ENCODE peak calls at places on chromosomes 7 and 10, in six cellular contexts. One of them, this sample, is unnamed.

GRCh38 chr10:114431414-114431767 is 27.1 kb upstream of the AFAP1L2 start:
- DNase-seq in epithelial cell of esophagus: peak; percentile 55
- DNase-seq in NCI-H82: no peak
- DNase-seq in GM10248: no peak
- DNase-seq in lung microvascular endothelial cell: no peak
- DNase-seq in NCI-H1436: no peak
- DNase-seq in this sample: peak; percentile 30

GRCh38 chr10:95273393-95274312 is 17.1 kb downstream of the PDLIM1 start:
- DNase-seq in epithelial cell of esophagus: peak; percentile 87
- DNase-seq in NCI-H82: no peak
- DNase-seq in GM10248: no peak
- DNase-seq in lung microvascular endothelial cell: peak; percentile 92
- DNase-seq in NCI-H1436: no peak
- DNase-seq in this sample: peak; percentile 82

GRCh38 chr7:93228302-93228701 is 2.0 kb upstream of the HEPACAM2 start:
- DNase-seq in epithelial cell of esophagus: peak; percentile 76
- DNase-seq in NCI-H82: peak; percentile 86
- DNase-seq in GM10248: peak; percentile 41
- DNase-seq in lung microvascular endothelial cell: peak; percentile 78
- DNase-seq in NCI-H1436: peak; percentile 68
- DNase-seq in this sample: peak; percentile 62

GRCh38 chr10:117860135-117860534 is 186.6 kb downstream of the RAB11FIP2 start:
- DNase-seq in epithelial cell of esophagus: peak; percentile 85
- DNase-seq in NCI-H82: no peak
- DNase-seq in GM10248: no peak
- DNase-seq in lung microvascular endothelial cell: no peak
- DNase-seq in NCI-H1436: no peak
- DNase-seq in this sample: peak; percentile 21

GRCh38 chr7:31885160-31885559 is 185.0 kb downstream of the PDE1C start:
- DNase-seq in epithelial cell of esophagus: no peak
- DNase-seq in NCI-H82: no peak
- DNase-seq in GM10248: no peak
- DNase-seq in lung microvascular endothelial cell: no peak
- DNase-seq in NCI-H1436: no peak
- DNase-seq in this sample: no peak

GRCh38 chr10:110762109-110762848 is 109.4 kb upstream of the PDCD4 start:
- DNase-seq in epithelial cell of esophagus: no peak
- DNase-seq in NCI-H82: peak; percentile 10
- DNase-seq in GM10248: no peak
- DNase-seq in lung microvascular endothelial cell: no peak
- DNase-seq in NCI-H1436: peak; percentile 94
- DNase-seq in this sample: no peak

GRCh38 chr7:44114586-44115310 is 8.6 kb downstream of the POLD2 start:
- DNase-seq in epithelial cell of esophagus: no peak
- DNase-seq in NCI-H82: no peak
- DNase-seq in GM10248: no peak
- DNase-seq in lung microvascular endothelial cell: no peak
- DNase-seq in NCI-H1436: no peak
- DNase-seq in this sample: no peak

GRCh38 chr10:69656719-69657269 is 26.7 kb downstream of the FAM241B start:
- DNase-seq in epithelial cell of esophagus: peak; percentile 31
- DNase-seq in NCI-H82: no peak
- DNase-seq in GM10248: no peak
- DNase-seq in lung microvascular endothelial cell: no peak
- DNase-seq in NCI-H1436: no peak
- DNase-seq in this sample: no peak

This sample was measured in RWPE1.